ENCODE peak calls at places on chromosomes 1 and 21, in seven cellular contexts. One of them, this sample, is unnamed.
A peak's percentile ranks its signal among the peaks of the same experiment; 100 is the strongest.

GRCh38 chr1:232635778-232636356 is 5.9 kb upstream of the SIPA1L2 start:
- DNase-seq in CD8-positive, alpha-beta T cell: no peak
- DNase-seq in A549: peak; percentile 63
- DNase-seq in fibroblast of lung: peak; percentile 50
- DNase-seq in prostate gland: no peak
- DNase-seq in OCI-LY7: peak; percentile 78
- DNase-seq in mammary epithelial cell: peak; percentile 21
- DNase-seq in this sample: no peak

GRCh38 chr1:28517649-28517999 is 11.8 kb downstream of the RCC1 start:
- DNase-seq in CD8-positive, alpha-beta T cell: no peak
- DNase-seq in A549: no peak
- DNase-seq in fibroblast of lung: peak; percentile 43
- DNase-seq in prostate gland: no peak
- DNase-seq in OCI-LY7: no peak
- DNase-seq in mammary epithelial cell: no peak
- DNase-seq in this sample: no peak

GRCh38 chr1:201608635-201609395 is 69.9 kb downstream of the NAV1 start:
- DNase-seq in CD8-positive, alpha-beta T cell: no peak
- DNase-seq in A549: no peak
- DNase-seq in fibroblast of lung: peak; percentile 57
- DNase-seq in prostate gland: no peak
- DNase-seq in OCI-LY7: no peak
- DNase-seq in mammary epithelial cell: no peak
- DNase-seq in this sample: no peak

GRCh38 chr1:17232759-17233661 is 15.9 kb upstream of the PADI3 start:
- DNase-seq in CD8-positive, alpha-beta T cell: no peak
- DNase-seq in A549: peak; percentile 91
- DNase-seq in fibroblast of lung: peak; percentile 95
- DNase-seq in prostate gland: peak; percentile 42
- DNase-seq in OCI-LY7: no peak
- DNase-seq in mammary epithelial cell: peak; percentile 96
- DNase-seq in this sample: no peak

GRCh38 chr1:42484382-42484781 is 21.3 kb downstream of the CCDC30 start:
- DNase-seq in CD8-positive, alpha-beta T cell: no peak
- DNase-seq in A549: peak; percentile 77
- DNase-seq in fibroblast of lung: peak; percentile 96
- DNase-seq in prostate gland: no peak
- DNase-seq in OCI-LY7: no peak
- DNase-seq in mammary epithelial cell: peak; percentile 86
- DNase-seq in this sample: no peak

GRCh38 chr1:21162740-21163464 is 13.8 kb downstream of the EIF4G3 start:
- DNase-seq in CD8-positive, alpha-beta T cell: no peak
- DNase-seq in A549: no peak
- DNase-seq in fibroblast of lung: no peak
- DNase-seq in prostate gland: no peak
- DNase-seq in OCI-LY7: no peak
- DNase-seq in mammary epithelial cell: no peak
- DNase-seq in this sample: no peak

GRCh38 chr1:179808503-179808902 is 65.4 kb downstream of the FAM163A start:
- DNase-seq in CD8-positive, alpha-beta T cell: no peak
- DNase-seq in A549: no peak
- DNase-seq in fibroblast of lung: no peak
- DNase-seq in prostate gland: no peak
- DNase-seq in OCI-LY7: no peak
- DNase-seq in mammary epithelial cell: no peak
- DNase-seq in this sample: no peak

GRCh38 chr1:153688736-153689328 is 10.3 kb downstream of the NPR1 start:
- DNase-seq in CD8-positive, alpha-beta T cell: no peak
- DNase-seq in A549: no peak
- DNase-seq in fibroblast of lung: no peak
- DNase-seq in prostate gland: no peak
- DNase-seq in OCI-LY7: no peak
- DNase-seq in mammary epithelial cell: no peak
- DNase-seq in this sample: no peak

GRCh38 chr1:13809461-13810159 is 109.6 kb downstream of the PRDM2 start:
- DNase-seq in CD8-positive, alpha-beta T cell: no peak
- DNase-seq in A549: no peak
- DNase-seq in fibroblast of lung: no peak
- DNase-seq in prostate gland: no peak
- DNase-seq in OCI-LY7: peak; percentile 41
- DNase-seq in mammary epithelial cell: no peak
- DNase-seq in this sample: no peak

GRCh38 chr1:59971464-59971911 is 44.9 kb upstream of the CYP2J2 start:
- DNase-seq in CD8-positive, alpha-beta T cell: peak; percentile 15
- DNase-seq in A549: peak; percentile 42
- DNase-seq in fibroblast of lung: peak; percentile 43
- DNase-seq in prostate gland: peak; percentile 60
- DNase-seq in OCI-LY7: peak; percentile 20
- DNase-seq in mammary epithelial cell: peak; percentile 55
- DNase-seq in this sample: peak; percentile 24

GRCh38 chr1:23719162-23719820 is 24.0 kb upstream of the ELOA start:
- DNase-seq in CD8-positive, alpha-beta T cell: no peak
- DNase-seq in A549: no peak
- DNase-seq in fibroblast of lung: peak; percentile 57
- DNase-seq in prostate gland: no peak
- DNase-seq in OCI-LY7: no peak
- DNase-seq in mammary epithelial cell: peak; percentile 15
- DNase-seq in this sample: no peak

GRCh38 chr1:196891251-196891650 is 3.4 kb downstream of the CFHR4 start:
- DNase-seq in CD8-positive, alpha-beta T cell: no peak
- DNase-seq in A549: no peak
- DNase-seq in fibroblast of lung: no peak
- DNase-seq in prostate gland: no peak
- DNase-seq in OCI-LY7: no peak
- DNase-seq in mammary epithelial cell: no peak
- DNase-seq in this sample: no peak

GRCh38 chr1:52925571-52926005 is 1.5 kb upstream of the SCP2 start:
- DNase-seq in CD8-positive, alpha-beta T cell: no peak
- DNase-seq in A549: no peak
- DNase-seq in fibroblast of lung: peak; percentile 27
- DNase-seq in prostate gland: no peak
- DNase-seq in OCI-LY7: no peak
- DNase-seq in mammary epithelial cell: no peak
- DNase-seq in this sample: no peak

GRCh38 chr1:68800182-68800581 is 303.3 kb upstream of the DEPDC1 start:
- DNase-seq in CD8-positive, alpha-beta T cell: no peak
- DNase-seq in A549: no peak
- DNase-seq in fibroblast of lung: no peak
- DNase-seq in prostate gland: no peak
- DNase-seq in OCI-LY7: no peak
- DNase-seq in mammary epithelial cell: no peak
- DNase-seq in this sample: no peak

GRCh38 chr1:209046935-209047334 is 536.6 kb upstream of the CAMK1G start:
- DNase-seq in CD8-positive, alpha-beta T cell: no peak
- DNase-seq in A549: no peak
- DNase-seq in fibroblast of lung: no peak
- DNase-seq in prostate gland: no peak
- DNase-seq in OCI-LY7: no peak
- DNase-seq in mammary epithelial cell: no peak
- DNase-seq in this sample: no peak

GRCh38 chr1:177945943-177946650 is 23.8 kb downstream of the SEC16B start:
- DNase-seq in CD8-positive, alpha-beta T cell: no peak
- DNase-seq in A549: peak; percentile 61
- DNase-seq in fibroblast of lung: peak; percentile 42
- DNase-seq in prostate gland: peak; percentile 28
- DNase-seq in OCI-LY7: peak; percentile 58
- DNase-seq in mammary epithelial cell: peak; percentile 72
- DNase-seq in this sample: peak; percentile 61

GRCh38 chr1:212293579-212293978 is 8.4 kb downstream of the PPP2R5A start:
- DNase-seq in CD8-positive, alpha-beta T cell: no peak
- DNase-seq in A549: no peak
- DNase-seq in fibroblast of lung: no peak
- DNase-seq in prostate gland: no peak
- DNase-seq in OCI-LY7: no peak
- DNase-seq in mammary epithelial cell: no peak
- DNase-seq in this sample: no peak

GRCh38 chr1:11749203-11749689 is 12.7 kb upstream of the C1orf167 start:
- DNase-seq in CD8-positive, alpha-beta T cell: peak; percentile 23
- DNase-seq in A549: peak; percentile 59
- DNase-seq in fibroblast of lung: peak; percentile 12
- DNase-seq in prostate gland: peak; percentile 21
- DNase-seq in OCI-LY7: no peak
- DNase-seq in mammary epithelial cell: peak; percentile 50
- DNase-seq in this sample: no peak

GRCh38 chr1:227586733-227587132 is 23.4 kb downstream of the ZNF678 start:
- DNase-seq in CD8-positive, alpha-beta T cell: no peak
- DNase-seq in A549: no peak
- DNase-seq in fibroblast of lung: no peak
- DNase-seq in prostate gland: no peak
- DNase-seq in OCI-LY7: no peak
- DNase-seq in mammary epithelial cell: no peak
- DNase-seq in this sample: no peak
- H3K27ac ChIP-seq in CD8-positive, alpha-beta T cell: no peak overlapping the region
- H3K27ac ChIP-seq in A549: no peak overlapping the region
- H3K27ac ChIP-seq in fibroblast of lung: no peak overlapping the region
- H3K27ac ChIP-seq in prostate gland: no peak overlapping the region
- H3K27ac ChIP-seq in OCI-LY7: no peak overlapping the region
- H3K27ac ChIP-seq in mammary epithelial cell: no peak overlapping the region
- H3K27ac ChIP-seq in this sample: no peak overlapping the region

GRCh38 chr21:41662761-41663160 is 104.1 kb downstream of the RIPK4 start:
- DNase-seq in CD8-positive, alpha-beta T cell: no peak
- DNase-seq in A549: no peak
- DNase-seq in fibroblast of lung: no peak
- DNase-seq in prostate gland: no peak
- DNase-seq in OCI-LY7: no peak
- DNase-seq in mammary epithelial cell: no peak
- DNase-seq in this sample: peak; percentile 32

GRCh38 chr21:41658321-41658720 is 108.5 kb downstream of the RIPK4 start:
- DNase-seq in CD8-positive, alpha-beta T cell: no peak
- DNase-seq in A549: no peak
- DNase-seq in fibroblast of lung: no peak
- DNase-seq in prostate gland: no peak
- DNase-seq in OCI-LY7: no peak
- DNase-seq in mammary epithelial cell: no peak
- DNase-seq in this sample: no peak

GRCh38 chr21:41660748-41661147 is 106.1 kb downstream of the RIPK4 start:
- DNase-seq in CD8-positive, alpha-beta T cell: no peak
- DNase-seq in A549: no peak
- DNase-seq in fibroblast of lung: no peak
- DNase-seq in prostate gland: no peak
- DNase-seq in OCI-LY7: no peak
- DNase-seq in mammary epithelial cell: no peak
- DNase-seq in this sample: no peak

GRCh38 chr21:41662161-41662560 is 104.7 kb downstream of the RIPK4 start:
- DNase-seq in CD8-positive, alpha-beta T cell: no peak
- DNase-seq in A549: no peak
- DNase-seq in fibroblast of lung: no peak
- DNase-seq in prostate gland: no peak
- DNase-seq in OCI-LY7: no peak
- DNase-seq in mammary epithelial cell: no peak
- DNase-seq in this sample: no peak

GRCh38 chr21:41659791-41660560 is 106.9 kb downstream of the RIPK4 start:
- DNase-seq in CD8-positive, alpha-beta T cell: no peak
- DNase-seq in A549: peak; percentile 63
- DNase-seq in fibroblast of lung: peak; percentile 27
- DNase-seq in prostate gland: no peak
- DNase-seq in OCI-LY7: no peak
- DNase-seq in mammary epithelial cell: no peak
- DNase-seq in this sample: peak; percentile 49
- TF ChIP-seq CTCF in CD8-positive, alpha-beta T cell: no peak
- TF ChIP-seq CTCF in A549: no peak
- TF ChIP-seq CTCF in fibroblast of lung: peak; percentile 13
- TF ChIP-seq CTCF in prostate gland: no peak
- TF ChIP-seq CTCF in OCI-LY7: no peak
- TF ChIP-seq CTCF in mammary epithelial cell: no peak
- TF ChIP-seq CTCF in this sample: no peak

GRCh38 chr1:203306970-203307541 is 1.7 kb downstream of the BTG2 start:
- DNase-seq in CD8-positive, alpha-beta T cell: no peak
- DNase-seq in A549: no peak
- DNase-seq in fibroblast of lung: peak; percentile 45
- DNase-seq in prostate gland: no peak
- DNase-seq in OCI-LY7: peak; percentile 58
- DNase-seq in mammary epithelial cell: peak; percentile 35
- DNase-seq in this sample: peak; percentile 58

GRCh38 chr1:203306089-203306969 is 1.0 kb downstream of the BTG2 start:
- DNase-seq in CD8-positive, alpha-beta T cell: no peak
- DNase-seq in A549: peak; percentile 72
- DNase-seq in fibroblast of lung: peak; percentile 86
- DNase-seq in prostate gland: peak; percentile 98
- DNase-seq in OCI-LY7: peak; percentile 74
- DNase-seq in mammary epithelial cell: peak; percentile 94
- DNase-seq in this sample: peak; percentile 71

GRCh38 chr1:203308205-203309114 is 3.1 kb downstream of the BTG2 start:
- DNase-seq in CD8-positive, alpha-beta T cell: no peak
- DNase-seq in A549: no peak
- DNase-seq in fibroblast of lung: no peak
- DNase-seq in prostate gland: no peak
- DNase-seq in OCI-LY7: no peak
- DNase-seq in mammary epithelial cell: no peak
- DNase-seq in this sample: no peak

GRCh38 chr1:203309115-203309429 is 3.8 kb downstream of the BTG2 start:
- DNase-seq in CD8-positive, alpha-beta T cell: no peak
- DNase-seq in A549: no peak
- DNase-seq in fibroblast of lung: no peak
- DNase-seq in prostate gland: no peak
- DNase-seq in OCI-LY7: no peak
- DNase-seq in mammary epithelial cell: no peak
- DNase-seq in this sample: peak; percentile 36

GRCh38 chr1:203307690-203308126 is 2.4 kb downstream of the BTG2 start:
- DNase-seq in CD8-positive, alpha-beta T cell: no peak
- DNase-seq in A549: no peak
- DNase-seq in fibroblast of lung: no peak
- DNase-seq in prostate gland: no peak
- DNase-seq in OCI-LY7: no peak
- DNase-seq in mammary epithelial cell: no peak
- DNase-seq in this sample: peak; percentile 46
- H3K4me1 ChIP-seq in CD8-positive, alpha-beta T cell: peaks cover 62% of the 10 kb centered on the region
- H3K4me1 ChIP-seq in A549: peaks cover 24% of the 10 kb centered on the region
- H3K4me1 ChIP-seq in fibroblast of lung: peaks cover 2% of the 10 kb centered on the region
- H3K4me1 ChIP-seq in prostate gland: peaks cover 7% of the 10 kb centered on the region
- H3K4me1 ChIP-seq in OCI-LY7: peaks cover 63% of the 10 kb centered on the region
- H3K4me1 ChIP-seq in mammary epithelial cell: peaks cover 41% of the 10 kb centered on the region
- H3K4me1 ChIP-seq in this sample: peaks cover 41% of the 10 kb centered on the region

GRCh38 chr1:109784551-109785252 is 21.0 kb upstream of the EPS8L3 start:
- DNase-seq in CD8-positive, alpha-beta T cell: no peak
- DNase-seq in A549: no peak
- DNase-seq in fibroblast of lung: no peak
- DNase-seq in prostate gland: no peak
- DNase-seq in OCI-LY7: no peak
- DNase-seq in mammary epithelial cell: no peak
- DNase-seq in this sample: peak; percentile 37

GRCh38 chr1:109782927-109783326 is 19.2 kb upstream of the EPS8L3 start:
- DNase-seq in CD8-positive, alpha-beta T cell: no peak
- DNase-seq in A549: no peak
- DNase-seq in fibroblast of lung: no peak
- DNase-seq in prostate gland: no peak
- DNase-seq in OCI-LY7: no peak
- DNase-seq in mammary epithelial cell: no peak
- DNase-seq in this sample: no peak

GRCh38 chr1:109782514-109782913 is 18.8 kb upstream of the EPS8L3 start:
- DNase-seq in CD8-positive, alpha-beta T cell: no peak
- DNase-seq in A549: no peak
- DNase-seq in fibroblast of lung: peak; percentile 74
- DNase-seq in prostate gland: no peak
- DNase-seq in OCI-LY7: no peak
- DNase-seq in mammary epithelial cell: no peak
- DNase-seq in this sample: peak; percentile 54

GRCh38 chr1:109781807-109782206 is 18.1 kb upstream of the EPS8L3 start:
- DNase-seq in CD8-positive, alpha-beta T cell: no peak
- DNase-seq in A549: no peak
- DNase-seq in fibroblast of lung: no peak
- DNase-seq in prostate gland: no peak
- DNase-seq in OCI-LY7: no peak
- DNase-seq in mammary epithelial cell: no peak
- DNase-seq in this sample: no peak

GRCh38 chr1:109783436-109783835 is 19.7 kb upstream of the EPS8L3 start:
- DNase-seq in CD8-positive, alpha-beta T cell: no peak
- DNase-seq in A549: peak; percentile 90
- DNase-seq in fibroblast of lung: peak; percentile 87
- DNase-seq in prostate gland: peak; percentile 76
- DNase-seq in OCI-LY7: no peak
- DNase-seq in mammary epithelial cell: peak; percentile 80
- DNase-seq in this sample: peak; percentile 48
- H3K27ac ChIP-seq in CD8-positive, alpha-beta T cell: no peak overlapping the region
- H3K27ac ChIP-seq in A549: peak overlapping the region; percentile 86
- H3K27ac ChIP-seq in fibroblast of lung: no peak overlapping the region
- H3K27ac ChIP-seq in prostate gland: peak overlapping the region; percentile 25
- H3K27ac ChIP-seq in OCI-LY7: no peak overlapping the region
- H3K27ac ChIP-seq in mammary epithelial cell: peak overlapping the region; percentile 4
- H3K27ac ChIP-seq in this sample: peak overlapping the region; percentile 22

This sample was measured in Peyer's patch.